ENCODE peak calls at places on chromosome 5, in four cellular contexts. J, G, N and B are unnamed samples.

GRCh38 chr5:154538492-154538891 is 60.5 kb upstream of the HAND1 start:
- DNase-seq in G (no peak), N (no peak), J (no peak), B (no peak)

GRCh38 chr5:74617203-74617602 is 23.3 kb downstream of the ENC1 start:
- DNase-seq in N (no peak), J (no peak), G (no peak), B (no peak)

GRCh38 chr5:1186351-1187233 is 14.8 kb upstream of the SLC6A19 start:
- DNase-seq in N (no peak), J (no peak), G (no peak), B (no peak)

GRCh38 chr5:54753753-54754152 is 231.6 kb downstream of the ESM1 start:
- DNase-seq in N (no peak), J (no peak), G (no peak), B (no peak)

GRCh38 chr5:126777257-126777973 is 479 bp downstream of the LMNB1 start:
- DNase-seq in G (no peak), N (peak), J (no peak), B (peak)

GRCh38 chr5:112419050-112419595 is at the start of gene EPB41L4A:
- DNase-seq in G (no peak), J (no peak), N (no peak), B (no peak)

GRCh38 chr5:126377444-126377843 is 45.8 kb upstream of the GRAMD2B start:
- DNase-seq in G (no peak), J (no peak), N (no peak), B (peak)

GRCh38 chr5:14025566-14026276 is 81.2 kb upstream of the DNAH5 start:
- DNase-seq in G (no peak), N (no peak), J (no peak), B (peak)

GRCh38 chr5:96279796-96280542 is 153.1 kb downstream of the PCSK1 start:
- DNase-seq in N (no peak), J (peak), G (no peak), B (peak)

GRCh38 chr5:124745367-124746251 is 830 bp downstream of the ZNF608 start:
- DNase-seq in N (no peak), G (no peak), J (no peak), B (peak)

GRCh38 chr5:106171132-106171531 is 1499.6 kb downstream of the EFNA5 start:
- DNase-seq in G (no peak), N (no peak), J (no peak), B (no peak)

GRCh38 chr5:172410160-172410559 is 44.2 kb downstream of the SH3PXD2B start:
- DNase-seq in G (no peak), J (peak), N (no peak), B (peak)

GRCh38 chr5:111584651-111585050 is 72.3 kb upstream of the STARD4 start:
- DNase-seq in N (peak), J (no peak), G (no peak), B (peak)

GRCh38 chr5:73892806-73893205 is 266.8 kb downstream of the ARHGEF28 start:
- DNase-seq in J (no peak), G (no peak), N (no peak), B (peak)

GRCh38 chr5:61298580-61298979 is 33.5 kb upstream of the ZSWIM6 start:
- DNase-seq in G (no peak), J (no peak), N (no peak), B (peak)

GRCh38 chr5:96459313-96460109 is 26.5 kb upstream of the PCSK1 start:
- DNase-seq in J (no peak), G (no peak), N (no peak), B (no peak)

GRCh38 chr5:135320718-135321484 is 78.1 kb downstream of the MACROH2A1 start:
- DNase-seq in G (no peak), N (no peak), J (no peak), B (no peak)

GRCh38 chr5:52870448-52870847 is 82.7 kb downstream of the ITGA1 start:
- DNase-seq in G (no peak), J (no peak), N (no peak), B (no peak)

GRCh38 chr5:32298056-32298420 is 14.7 kb downstream of the MTMR12 start:
- DNase-seq in J (no peak), G (no peak), N (no peak), B (no peak)

GRCh38 chr5:64939772-64940510 is 171.2 kb downstream of the CWC27 start:
- DNase-seq in G (no peak), N (peak), J (no peak), B (peak)

GRCh38 chr5:73861313-73861978 is 235.4 kb downstream of the ARHGEF28 start:
- DNase-seq in J (no peak), N (no peak), G (no peak), B (no peak)

GRCh38 chr5:61905635-61906034 is 400.4 kb upstream of the KIF2A start:
- DNase-seq in J (no peak), G (no peak), N (no peak), B (no peak)

GRCh38 chr5:24110019-24110615 is 534.7 kb downstream of the CDH10 start:
- DNase-seq in J (no peak), N (no peak), G (no peak), B (no peak)

GRCh38 chr5:116374434-116374852 is 200.2 kb downstream of the SEMA6A start:
- DNase-seq in J (peak), N (no peak), G (no peak), B (no peak)

GRCh38 chr5:72497823-72498222 is 9.4 kb downstream of the ZNF366 start:
- DNase-seq in G (no peak), N (no peak), J (no peak), B (no peak)

GRCh38 chr5:155867531-155868088 is 459.4 kb upstream of the SGCD start:
- DNase-seq in J (no peak), G (no peak), N (no peak), B (no peak)

GRCh38 chr5:355379-355935 is 33.9 kb downstream of the AHRR start:
- DNase-seq in J (no peak), N (no peak), G (no peak), B (no peak)

GRCh38 chr5:89546658-89547057 is 663.7 kb upstream of the MEF2C start:
- DNase-seq in J (no peak), N (no peak), G (no peak), B (no peak)

GRCh38 chr5:60829490-60830266 is 14.4 kb downstream of the ELOVL7 start:
- DNase-seq in J (no peak), G (no peak), N (no peak), B (no peak)

GRCh38 chr5:176466245-176466871 is 18.2 kb downstream of the FAF2 start:
- DNase-seq in G (no peak), J (no peak), N (no peak), B (peak)

GRCh38 chr5:98031496-98031895 is 742.0 kb upstream of the RGMB start:
- DNase-seq in G (no peak), J (peak), N (no peak), B (no peak)

DNA sequence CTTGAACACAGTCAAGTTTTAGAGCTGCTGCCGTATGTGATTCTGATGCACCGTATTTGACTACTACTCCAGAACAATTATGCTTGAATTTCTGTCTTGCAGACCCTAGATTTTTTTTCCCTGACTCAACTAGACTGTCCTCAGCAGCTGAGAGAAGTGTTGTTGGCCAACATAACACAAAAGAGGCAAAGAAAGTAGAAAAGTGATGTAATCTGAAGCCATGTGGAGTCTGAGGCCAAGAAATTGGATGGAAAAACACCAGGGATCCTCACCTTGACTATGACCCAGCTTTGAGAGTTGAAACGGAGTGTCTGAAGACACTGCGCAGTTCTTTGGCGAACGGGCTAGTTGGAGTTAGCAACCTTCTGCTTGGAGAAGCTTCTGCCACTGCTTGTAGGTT is 36.3 kb upstream of the FGF1 start:
- DNase-seq in N (no peak), J (no peak), G (no peak), B (peak)
- TF ChIP-seq CHD1 in N (no peak), J (no peak), G (no peak), B (no peak)

GRCh38 chr5:138459311-138459710 is 6.0 kb upstream of the EGR1 start:
- DNase-seq in G (no peak), N (no peak), J (no peak), B (no peak)

GRCh38 chr5:138458856-138459255 is 6.4 kb upstream of the EGR1 start:
- DNase-seq in G (no peak), N (no peak), J (no peak), B (no peak)

GRCh38 chr5:138460032-138460693 is 5.1 kb upstream of the EGR1 start:
- DNase-seq in G (no peak), N (no peak), J (no peak), B (no peak)

GRCh38 chr5:138457532-138458275 is 7.6 kb upstream of the EGR1 start:
- DNase-seq in N (no peak), G (no peak), J (no peak), B (no peak)

DNA sequence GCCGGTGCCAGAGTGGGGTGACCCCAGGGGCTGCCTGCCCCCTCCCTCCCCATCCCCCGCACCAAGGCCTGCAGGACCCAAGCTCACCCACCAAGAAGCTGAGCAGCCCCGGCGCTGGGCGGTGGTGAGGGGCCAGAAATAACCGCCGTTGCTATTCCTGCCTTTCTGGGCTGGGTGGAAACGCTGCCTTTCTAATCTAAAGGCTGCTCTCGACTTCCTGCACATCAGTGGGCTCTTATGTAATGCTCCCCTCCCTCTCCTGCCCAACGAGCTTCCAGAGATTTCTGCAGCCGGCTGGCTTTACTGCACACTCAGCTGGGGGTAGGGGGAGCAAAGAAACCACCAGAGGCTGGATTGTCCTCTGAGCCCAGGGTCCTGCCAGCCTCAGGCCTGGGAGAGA is 6.9 kb upstream of the EGR1 start:
- DNase-seq in G (no peak), J (no peak), N (no peak), B (no peak)
- H3K4me3 ChIP-seq in G (no peak), J (no peak), N (no peak), B (no peak)

DNA sequence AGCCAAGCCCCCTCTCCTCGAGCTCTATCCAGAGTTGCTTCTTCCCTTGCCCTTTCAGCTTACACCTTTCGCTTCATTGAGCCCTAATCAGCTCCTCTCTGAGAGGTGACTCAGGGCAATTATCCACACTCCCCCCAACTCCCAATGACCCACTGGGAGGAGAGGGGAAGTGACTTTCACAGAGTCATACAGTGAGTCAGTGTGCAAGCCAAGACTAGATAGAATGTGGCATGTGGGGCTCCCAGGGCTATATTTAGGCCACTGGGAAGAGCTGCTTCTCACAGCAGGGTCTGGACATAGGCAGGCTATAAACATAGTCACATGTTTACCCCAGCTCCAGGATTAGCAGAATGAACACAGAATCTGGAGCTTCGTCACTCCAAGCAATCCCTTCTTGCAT is 57.4 kb downstream of the NRG2 start:
- DNase-seq in J (peak), G (no peak), N (peak), B (peak)
- TF ChIP-seq CHD1 in J (no peak), G (no peak), N (no peak), B (no peak)

GRCh38 chr5:134000696-134001453 is 3.9 kb downstream of the VDAC1 start:
- DNase-seq in J (no peak), N (no peak), G (no peak), B (no peak)

GRCh38 chr5:133998807-133999206 is 6.0 kb downstream of the VDAC1 start:
- DNase-seq in G (no peak), J (no peak), N (no peak), B (no peak)

GRCh38 chr5:134001938-134002731 is 2.6 kb downstream of the VDAC1 start:
- DNase-seq in G (no peak), N (no peak), J (no peak), B (no peak)

GRCh38 chr5:134003064-134003956 is 1.5 kb downstream of the VDAC1 start:
- DNase-seq in N (peak), J (no peak), G (no peak), B (no peak)

DNA sequence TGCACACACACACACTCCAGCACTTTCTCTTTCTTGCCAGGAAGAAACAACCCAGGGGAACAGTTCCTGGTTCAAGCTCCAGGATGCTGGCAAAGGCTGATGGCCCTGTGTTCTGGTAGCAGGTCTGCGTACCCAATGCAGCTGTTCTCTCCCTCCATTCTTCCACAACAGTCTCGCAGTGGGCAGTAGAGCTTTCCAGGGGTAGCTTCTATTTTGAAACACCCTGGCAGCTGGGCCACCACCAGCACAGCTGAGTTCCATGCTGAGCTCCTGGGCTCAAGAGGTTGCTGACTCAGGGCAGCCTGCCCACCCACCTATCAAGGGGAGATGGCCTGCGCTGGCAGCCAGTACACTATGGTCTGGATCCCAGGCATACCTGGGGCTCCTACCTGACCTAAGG is 4.7 kb downstream of the VDAC1 start:
- DNase-seq in J (no peak), N (no peak), G (no peak), B (no peak)
- H3K4me3 ChIP-seq in J (no peak), N (no peak), G (no peak), B (no peak)

GRCh38 chr5:79495311-79495710 is 18.6 kb downstream of the HOMER1 start:
- DNase-seq in J (no peak), N (no peak), G (no peak), B (peak)
- TF ChIP-seq CHD1 in J (no peak), N (no peak), G (no peak), B (no peak)